ENCODE peak calls at places on chromosomes 3 and 15, in seven cellular contexts. Z is cardiac muscle cell; Q is SJSA1; C is heart left ventricle; P is ovary; J is right atrium auricular region; F is effector memory CD4-positive, alpha-beta T cell. N is an unnamed sample.
A peak's percentile ranks its signal among the peaks of the same experiment; 100 is the strongest.

GRCh38 chr3:102069211-102069662 is 219.9 kb downstream of the NFKBIZ start:
- DNase-seq in Z (peak; percentile 83), Q (no peak), C (no peak), P (no peak), J (no peak), F (no peak), N (no peak)

GRCh38 chr15:39501366-39501765 is 79.5 kb upstream of the THBS1 start:
- DNase-seq in Z (peak; percentile 35), Q (no peak), C (no peak), P (no peak), J (no peak), F (no peak), N (no peak)

GRCh38 chr3:49018707-49019006 is 277 bp upstream of the DALRD3 start:
- DNase-seq in Z (no peak), Q (no peak), C (no peak), P (no peak), J (no peak), F (no peak), N (no peak)

GRCh38 chr15:74956648-74957300 is at the start of gene RPP25:
- DNase-seq in Z (peak; percentile 89), Q (peak; percentile 66), C (peak; percentile 78), P (peak; percentile 81), J (peak; percentile 87), F (peak; percentile 44), N (peak; percentile 93)

GRCh38 chr15:89371145-89372044 is 36.8 kb upstream of the POLG start:
- DNase-seq in Z (peak; percentile 15), Q (no peak), C (no peak), P (no peak), J (no peak), F (no peak), N (no peak)

GRCh38 chr3:125055165-125055912 is 458 bp downstream of the HEG1 start:
- DNase-seq in Z (peak; percentile 29), Q (peak; percentile 21), C (peak; percentile 40), P (peak; percentile 73), J (no peak), F (no peak), N (peak; percentile 85)

GRCh38 chr15:57881361-57881760 is 174.8 kb downstream of the POLR2M start:
- DNase-seq in Z (no peak), Q (peak; percentile 70), C (no peak), P (no peak), J (no peak), F (no peak), N (no peak)

GRCh38 chr3:16448691-16449090 is 64.8 kb downstream of the RFTN1 start:
- DNase-seq in Z (peak; percentile 89), Q (peak; percentile 86), C (peak; percentile 79), P (peak; percentile 85), J (peak; percentile 87), F (no peak), N (peak; percentile 92)

GRCh38 chr15:71103102-71103676 is 12.1 kb upstream of the THSD4 start:
- DNase-seq in Z (peak; percentile 74), Q (peak; percentile 20), C (peak; percentile 38), P (no peak), J (peak; percentile 54), F (no peak), N (no peak)

GRCh38 chr3:166593776-166594175 is 756.6 kb upstream of the BCHE start:
- DNase-seq in Z (no peak), Q (no peak), C (no peak), P (no peak), J (no peak), F (no peak), N (no peak)

GRCh38 chr15:90529369-90530249 is at the start of gene CRTC3:
- DNase-seq in Z (peak; percentile 61), Q (peak; percentile 51), C (peak; percentile 69), P (peak; percentile 68), J (no peak), F (peak; percentile 40), N (peak; percentile 86)

GRCh38 chr3:100023150-100023549 is 91.2 kb downstream of the FILIP1L start:
- DNase-seq in Z (peak; percentile 34), Q (peak; percentile 77), C (no peak), P (no peak), J (no peak), F (no peak), N (no peak)

GRCh38 chr3:57659810-57660439 is 33.0 kb downstream of the DENND6A start:
- DNase-seq in Z (no peak), Q (no peak), C (no peak), P (no peak), J (no peak), F (no peak), N (no peak)

GRCh38 chr15:25740438-25741252 is 122.5 kb downstream of the ATP10A start:
- DNase-seq in Z (no peak), Q (no peak), C (no peak), P (no peak), J (no peak), F (no peak), N (no peak)

GRCh38 chr3:194486540-194487288 is at the start of gene ATP13A3:
- DNase-seq in Z (peak; percentile 97), Q (peak; percentile 65), C (peak; percentile 93), P (peak; percentile 91), J (peak; percentile 90), F (peak; percentile 89), N (peak; percentile 96)

GRCh38 chr3:194485471-194485875 is 1.3 kb downstream of the ATP13A3 start:
- DNase-seq in Z (peak; percentile 52), Q (peak; percentile 42), C (no peak), P (no peak), J (no peak), F (no peak), N (no peak)

GRCh38 chr3:194483850-194484249 is 3.0 kb downstream of the ATP13A3 start:
- DNase-seq in Z (no peak), Q (no peak), C (no peak), P (no peak), J (no peak), F (no peak), N (no peak)

GRCh38 chr3:194485876-194486539 is 794 bp downstream of the ATP13A3 start:
- DNase-seq in Z (peak; percentile 57), Q (peak; percentile 39), C (peak; percentile 42), P (peak; percentile 65), J (peak; percentile 59), F (peak; percentile 32), N (peak; percentile 86)

GRCh38 chr3:194484614-194485013 is 2.2 kb downstream of the ATP13A3 start:
- DNase-seq in Z (no peak), Q (no peak), C (no peak), P (no peak), J (peak; percentile 56), F (no peak), N (no peak)
- H3K4me3 ChIP-seq in Z (peak overlapping the region; percentile 84), Q (peak overlapping the region; percentile 67), C (peak overlapping the region; percentile 67), P (no peak overlapping the region), J (peak overlapping the region; percentile 84), F (peak overlapping the region; percentile 63), N (no peak overlapping the region)

DNA sequence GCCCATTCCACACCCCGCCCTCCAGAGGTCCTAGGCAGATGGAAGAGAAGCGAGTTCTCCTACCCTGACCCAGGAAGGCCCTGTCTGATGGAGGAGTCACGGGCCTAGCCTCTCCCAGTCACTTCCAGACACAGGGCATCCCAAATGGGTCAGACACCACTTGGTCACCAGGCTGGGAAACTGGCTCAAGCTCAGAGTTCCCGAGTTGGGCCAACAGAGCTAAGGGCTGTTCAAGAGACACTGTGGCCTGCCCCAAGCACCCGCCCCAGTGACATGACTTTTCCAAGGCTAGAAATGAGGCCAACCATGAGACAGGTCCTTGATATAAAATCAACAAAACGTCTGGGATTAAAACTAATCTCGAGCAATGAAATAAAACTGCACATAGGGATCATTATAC is 113.8 kb downstream of the IQSEC1 start:
- DNase-seq in Z (no peak), Q (no peak), C (no peak), P (no peak), J (no peak), F (no peak), N (no peak)
- H3K4me1 ChIP-seq in Z (peaks cover 9% of the 10 kb centered on the region), Q (no peaks in the 10 kb centered on the region), C (peaks cover 100% of the 10 kb centered on the region), P (peaks cover 61% of the 10 kb centered on the region), J (peaks cover 2% of the 10 kb centered on the region), F (peaks cover 34% of the 10 kb centered on the region), N (peaks cover 3% of the 10 kb centered on the region)

GRCh38 chr3:36380171-36381031 is at the start of gene STAC:
- DNase-seq in Z (peak; percentile 12), Q (peak; percentile 56), C (peak; percentile 23), P (no peak), J (no peak), F (no peak), N (peak; percentile 58)

GRCh38 chr3:36381311-36381956 is 1.1 kb downstream of the STAC start:
- DNase-seq in Z (no peak), Q (no peak), C (no peak), P (no peak), J (no peak), F (no peak), N (no peak)
- H3K4me3 ChIP-seq in Z (peak overlapping the region; percentile 68), Q (peak overlapping the region; percentile 74), C (peak overlapping the region; percentile 56), P (peak overlapping the region; percentile 51), J (no peak overlapping the region), F (no peak overlapping the region), N (peak overlapping the region; percentile 22)

DNA sequence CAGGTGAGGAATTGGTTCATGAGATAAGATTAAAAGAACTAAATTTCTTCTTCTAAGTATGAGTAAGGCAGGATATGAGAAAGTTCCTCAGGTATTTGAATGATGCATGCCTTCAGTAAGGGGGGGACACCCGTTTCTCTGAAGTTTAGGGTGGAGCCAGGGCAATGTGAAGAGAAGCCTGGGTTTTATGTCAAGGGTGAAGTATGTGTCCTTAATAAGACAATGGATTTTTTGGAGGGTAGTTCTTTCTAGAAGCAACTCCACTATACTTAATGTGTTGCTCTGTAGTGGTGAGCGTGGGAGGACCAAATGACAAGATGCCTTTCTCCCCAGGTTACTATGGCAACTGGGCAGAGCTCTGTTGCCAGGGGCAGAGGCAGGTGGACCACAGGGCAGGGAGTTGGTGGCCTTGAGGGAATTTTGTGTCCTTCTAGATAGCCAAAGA is 44.0 kb downstream of the PHLDB2 start:
- DNase-seq in Z (peak; percentile 59), Q (peak; percentile 86), C (no peak), P (no peak), J (no peak), F (no peak), N (no peak)
- H3K4me1 ChIP-seq in Z (peaks cover 2% of the 10 kb centered on the region), Q (peaks cover 55% of the 10 kb centered on the region), C (peaks cover 30% of the 10 kb centered on the region), P (no peaks in the 10 kb centered on the region), J (no peaks in the 10 kb centered on the region), F (no peaks in the 10 kb centered on the region), N (no peaks in the 10 kb centered on the region)

GRCh38 chr3:186746008-186746407 is 28.8 kb downstream of the KNG1 start:
- DNase-seq in Z (peak; percentile 90), Q (peak; percentile 64), C (peak; percentile 40), P (no peak), J (peak; percentile 60), F (no peak), N (no peak)

DNA sequence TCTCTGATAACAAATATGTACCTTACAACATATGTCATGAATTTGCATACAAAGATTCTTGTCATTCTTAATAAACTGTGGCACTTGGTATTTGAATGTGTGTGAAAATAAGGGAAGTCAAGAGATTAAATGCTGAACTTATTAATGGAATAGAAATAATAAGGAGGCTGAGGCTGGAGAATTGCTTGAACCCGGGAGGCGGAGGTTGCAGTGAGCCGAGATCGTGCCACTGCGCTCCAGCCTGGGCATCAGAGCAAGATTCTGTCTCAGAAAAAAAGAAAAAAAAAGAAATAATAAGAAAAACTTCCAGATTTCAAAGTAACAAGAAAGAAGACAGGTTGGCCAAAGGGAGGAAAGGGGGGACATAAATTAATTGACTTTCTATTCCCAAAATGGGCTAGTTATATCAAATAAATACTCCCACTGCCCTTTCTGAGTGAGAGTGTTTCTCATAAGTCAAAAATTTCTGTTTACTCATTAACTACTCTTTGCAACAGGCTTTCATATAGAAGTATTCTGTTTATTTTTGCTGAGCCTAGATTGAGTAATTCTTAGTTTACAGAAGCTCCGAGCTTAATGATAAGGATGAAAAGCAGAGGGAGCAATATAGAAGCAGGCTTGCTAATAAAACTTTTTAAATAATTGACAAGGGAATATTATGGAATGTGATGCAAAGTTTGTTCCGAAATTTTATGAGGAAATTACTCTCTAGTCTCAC is 25.6 kb downstream of the KNG1 start:
- DNase-seq in Z (no peak), Q (no peak), C (no peak), P (no peak), J (no peak), F (no peak), N (no peak)
- H3K4me3 ChIP-seq in Z (no peak overlapping the region), Q (no peak overlapping the region), C (no peak overlapping the region), P (no peak overlapping the region), J (no peak overlapping the region), F (no peak overlapping the region), N (no peak overlapping the region)